ENCODE peak calls at places on chromosomes 5 and 9, in six cellular contexts. O is activated T-helper 2 cell treated with anti-CD3 and anti-CD28 coated beads, Interferon-gamma antibody, Interleukin-2, Interleukin-4, amounts not matched to agents 10 μg/mL and 5 μg/mL and 100 μg/mL, durations not matched to agents 14 hours and 24 hours and 36 hours; R is retinal pigment epithelial cell; K is stimulated activated CD8-positive, alpha-beta memory T cell treated with anti-CD3 and anti-CD28 coated beads, Interleukin-4, amount 100 ng/mL, for 1 hour; B is A549; P is AG10803. N is an unnamed sample.

GRCh38 chr5:147481857-147482256 is 28.0 kb downstream of the DPYSL3 start:
- DNase-seq in P (peak; percentile 65), O (no peak), R (no peak), B (no peak), K (no peak), N (no peak)

GRCh38 chr5:121795511-121795910 is 56.2 kb upstream of the FTMT start:
- DNase-seq in K (no peak), P (no peak), O (no peak), B (no peak), R (no peak), N (no peak)

GRCh38 chr9:70941191-70941590 is 180.2 kb downstream of the TRPM3 start:
- DNase-seq in B (no peak), R (no peak), K (no peak), O (no peak), P (no peak), N (no peak)

GRCh38 chr5:9545959-9546851 is at the start of gene SEMA5A:
- DNase-seq in P (peak; percentile 77), K (peak; percentile 1), B (no peak), R (no peak), O (no peak), N (no peak)

GRCh38 chr5:102823441-102823874 is 68.4 kb downstream of the PAM start:
- DNase-seq in P (peak; percentile 82), R (peak; percentile 84), B (no peak), O (no peak), K (no peak), N (no peak)

GRCh38 chr5:62486672-62487071 is 74.1 kb downstream of the IPO11 start:
- DNase-seq in O (no peak), P (no peak), R (no peak), B (no peak), K (no peak), N (no peak)

GRCh38 chr9:130010151-130010988 is 32.6 kb downstream of the FNBP1 start:
- DNase-seq in P (no peak), R (no peak), B (no peak), O (no peak), K (no peak), N (peak; percentile 44)

GRCh38 chr9:131675437-131676022 is 64.3 kb downstream of the RAPGEF1 start:
- DNase-seq in P (no peak), B (no peak), O (no peak), R (no peak), K (no peak), N (no peak)

GRCh38 chr5:158020555-158021418 is 161.8 kb upstream of the CLINT1 start:
- DNase-seq in O (no peak), B (no peak), K (no peak), P (peak; percentile 17), R (no peak), N (no peak)

GRCh38 chr5:52693279-52693678 is 94.4 kb upstream of the ITGA1 start:
- DNase-seq in B (no peak), P (peak; percentile 54), O (no peak), R (no peak), K (no peak), N (no peak)

GRCh38 chr5:132753135-132753987 is 6.1 kb downstream of the CCNI2 start:
- DNase-seq in O (no peak), K (no peak), P (no peak), R (no peak), B (no peak), N (no peak)

GRCh38 chr9:14343948-14344547 is 30.1 kb upstream of the NFIB start:
- DNase-seq in K (no peak), O (no peak), B (no peak), P (no peak), R (no peak), N (no peak)

GRCh38 chr9:106796771-106797170 is 66.2 kb upstream of the ZNF462 start:
- DNase-seq in K (no peak), R (no peak), B (no peak), P (peak; percentile 37), O (no peak), N (no peak)

GRCh38 chr9:137724114-137724445 is 105.3 kb downstream of the EHMT1 start:
- DNase-seq in O (no peak), P (no peak), B (no peak), R (no peak), K (no peak), N (no peak)

GRCh38 chr5:14581891-14582796 is 552 bp downstream of the OTULINL start:
- DNase-seq in P (no peak), B (peak; percentile 45), R (no peak), O (peak; percentile 81), K (peak; percentile 72), N (peak; percentile 80)

GRCh38 chr9:136762915-136763648 is 1.2 kb downstream of the LCN15 start:
- DNase-seq in P (no peak), B (peak; percentile 49), R (no peak), K (no peak), O (peak; percentile 36), N (no peak)

GRCh38 chr9:6414291-6414690 is 1.3 kb downstream of the UHRF2 start:
- DNase-seq in O (no peak), P (peak; percentile 83), R (no peak), B (no peak), K (no peak), N (no peak)

GRCh38 chr5:73958037-73958436 is 332.0 kb downstream of the ARHGEF28 start:
- DNase-seq in B (no peak), P (no peak), K (no peak), O (no peak), R (no peak), N (no peak)

GRCh38 chr5:77987988-77988387 is 211.8 kb upstream of the TBCA start:
- DNase-seq in K (no peak), R (no peak), P (no peak), B (no peak), O (no peak), N (no peak)

GRCh38 chr5:149990518-149991376 is 9.7 kb downstream of the TIGD6 start:
- DNase-seq in P (peak; percentile 73), R (peak; percentile 21), B (peak; percentile 82), O (peak; percentile 46), K (peak; percentile 52), N (peak; percentile 47)

GRCh38 chr5:172772112-172772906 is 1.3 kb upstream of the DUSP1 start:
- DNase-seq in P (peak; percentile 96), B (peak; percentile 80), O (peak; percentile 75), K (peak; percentile 65), R (peak; percentile 88), N (peak; percentile 79)

GRCh38 chr5:120538644-120539043 is 74.5 kb downstream of the PRR16 start:
- DNase-seq in O (no peak), P (peak; percentile 46), K (no peak), R (no peak), B (no peak), N (no peak)

GRCh38 chr5:98109561-98110006 is 663.9 kb upstream of the RGMB start:
- DNase-seq in B (no peak), K (no peak), P (peak; percentile 68), R (no peak), O (no peak), N (no peak)

GRCh38 chr5:102893942-102894341 is 138.8 kb downstream of the PAM start:
- DNase-seq in B (no peak), R (no peak), O (no peak), K (no peak), P (no peak), N (no peak)

N was measured in activated T-helper 1 cell treated with anti-CD3 and anti-CD28 coated beads, Interleukin-12 subunit alpha, Interleukin-12 subunit beta, Interleukin-2, Interleukin-4 antibody, amounts not matched to agents 30 ng/mL and 10 ng/mL and 1 ng/mL, durations not matched to agents 14 hours and 24 hours and 36 hours.